ENCODE peak calls at places on chromosomes 16 and 17, in six cellular contexts. L, E, Z, R, Q and U are unnamed samples. For H4K20me1, the result is how much of the 10 kb centered on the place peaks cover.

GRCh38 chr17:64240741-64241347 is 22.2 kb downstream of the TEX2 start:
- DNase-seq in Z (peak), R (peak), Q (peak), L (peak), E (peak), U (no peak)

GRCh38 chr16:11432856-11433395 is 87.7 kb downstream of the RMI2 start:
- DNase-seq in R (no peak), L (no peak), E (no peak), Q (no peak), Z (no peak), U (no peak)

GRCh38 chr16:51243836-51244483 is 92.9 kb upstream of the SALL1 start:
- DNase-seq in Z (no peak), R (no peak), E (peak), L (peak), Q (peak), U (no peak)

GRCh38 chr16:67961551-67961957 is 6.9 kb downstream of the SLC12A4 start:
- DNase-seq in L (peak), Q (no peak), Z (no peak), R (no peak), E (no peak), U (no peak)

GRCh38 chr16:72085002-72085401 is 8.4 kb downstream of the TXNL4B start:
- DNase-seq in R (no peak), E (no peak), Z (no peak), Q (no peak), L (no peak), U (no peak)

GRCh38 chr16:64751906-64752305 is 370.0 kb downstream of the CDH11 start:
- DNase-seq in L (no peak), R (peak), Z (no peak), Q (no peak), E (peak), U (no peak)

GRCh38 chr17:17947966-17948365 is 24.2 kb downstream of the TOM1L2 start:
- DNase-seq in R (peak), L (peak), E (peak), Z (no peak), Q (no peak), U (no peak)

GRCh38 chr16:23420011-23420410 is 33.0 kb downstream of the COG7 start:
- DNase-seq in Q (no peak), R (no peak), Z (no peak), L (no peak), E (peak), U (no peak)

GRCh38 chr16:88508868-88509748 is 56.0 kb downstream of the ZFPM1 start:
- DNase-seq in E (no peak), Q (peak), Z (no peak), R (no peak), L (no peak), U (no peak)

GRCh38 chr16:57301126-57301817 is 16.8 kb upstream of the PLLP start:
- DNase-seq in Z (no peak), R (no peak), E (no peak), L (no peak), Q (no peak), U (peak)

GRCh38 chr16:51141541-51141940 is 9.5 kb downstream of the SALL1 start:
- DNase-seq in L (no peak), R (no peak), Q (no peak), Z (no peak), E (no peak), U (no peak)

GRCh38 chr17:20226814-20227482 is 217.8 kb downstream of the SPECC1 start:
- DNase-seq in R (peak), E (peak), L (peak), Z (peak), Q (peak), U (peak)

GRCh38 chr17:79668344-79669250 is 57.7 kb upstream of the RBFOX3 start:
- DNase-seq in L (no peak), R (no peak), Q (no peak), Z (no peak), E (no peak), U (no peak)

GRCh38 chr17:75571197-75571884 is 16.3 kb upstream of the MYO15B start:
- DNase-seq in E (peak), Z (no peak), L (no peak), Q (peak), R (no peak), U (no peak)

GRCh38 chr17:40173778-40174135 is 3.5 kb upstream of the RAPGEFL1 start:
- DNase-seq in Q (no peak), L (no peak), E (no peak), Z (no peak), R (no peak), U (no peak)

GRCh38 chr16:89036776-89037175 is 56.9 kb upstream of the ACSF3 start:
- DNase-seq in Q (no peak), Z (no peak), E (no peak), L (no peak), R (no peak), U (no peak)

GRCh38 chr17:61468263-61468907 is 16.2 kb downstream of the TBX4 start:
- DNase-seq in L (no peak), Q (no peak), E (peak), Z (no peak), R (no peak), U (no peak)

GRCh38 chr16:86975445-86975844 is 341.7 kb downstream of the C16orf95 start:
- DNase-seq in R (peak), Z (peak), E (peak), L (peak), Q (no peak), U (peak)

GRCh38 chr17:81440511-81441244 is 45.4 kb downstream of the BAHCC1 start:
- DNase-seq in L (no peak), Z (peak), Q (peak), R (peak), E (no peak), U (peak)

GRCh38 chr16:57797526-57798266 is 4.6 kb downstream of the KIFC3 start:
- DNase-seq in L (peak), E (no peak), R (no peak), Q (peak), Z (peak), U (peak)

GRCh38 chr16:5870886-5871715 is 773.5 kb upstream of the EEF2KMT start:
- DNase-seq in L (no peak), E (no peak), Q (no peak), Z (no peak), R (no peak), U (no peak)

GRCh38 chr16:87724490-87725291 is 41.1 kb downstream of the KLHDC4 start:
- DNase-seq in E (no peak), L (no peak), Q (no peak), Z (no peak), R (no peak), U (no peak)

GRCh38 chr16:79768594-79768993 is 168.1 kb upstream of the MAF start:
- DNase-seq in E (no peak), Z (peak), L (peak), Q (no peak), R (peak), U (no peak)

GRCh38 chr17:79919862-79920720 is 80.9 kb upstream of the CBX4 start:
- DNase-seq in R (no peak), Q (no peak), Z (no peak), E (no peak), L (no peak), U (no peak)

GRCh38 chr16:21957687-21958346 is 4.7 kb downstream of the UQCRC2 start:
- DNase-seq in L (no peak), Z (no peak), Q (no peak), R (no peak), E (no peak), U (no peak)

GRCh38 chr17:50027639-50028206 is 28.2 kb upstream of the ITGA3 start:
- DNase-seq in L (peak), R (peak), E (peak), Z (no peak), Q (peak), U (peak)

GRCh38 chr16:79367822-79368221 is 232.7 kb downstream of the MAF start:
- DNase-seq in L (no peak), E (no peak), Q (no peak), Z (no peak), R (no peak), U (no peak)

GRCh38 chr17:59838196-59838911 is 54.4 kb downstream of the TUBD1 start:
- DNase-seq in R (peak), Q (peak), L (no peak), E (no peak), Z (no peak), U (no peak)

GRCh38 chr17:42608692-42609181 is 437 bp downstream of the RETREG3 start:
- DNase-seq in Z (peak), E (no peak), L (no peak), Q (peak), R (peak), U (peak)

DNA sequence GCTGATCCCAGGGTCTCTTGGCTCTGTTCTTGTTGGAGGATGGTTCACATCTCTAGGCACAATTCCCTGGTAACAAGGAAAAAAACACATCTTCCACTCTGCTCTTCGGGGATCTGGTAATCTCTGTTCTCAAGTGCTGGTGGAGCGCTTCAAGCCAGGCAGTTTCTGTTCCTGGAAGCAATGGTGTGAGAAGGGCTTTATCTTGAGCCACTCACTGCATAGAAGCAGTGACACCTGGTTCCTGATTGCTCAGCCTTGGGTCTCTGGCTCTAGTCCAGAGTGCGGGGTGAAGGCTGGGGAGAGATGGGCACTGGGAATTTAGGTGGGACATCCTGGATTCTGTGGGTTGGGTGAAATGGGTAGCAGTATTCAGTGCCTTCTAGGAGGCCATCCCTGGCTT is 14.1 kb downstream of the AKAP1 start:
- DNase-seq in E (no peak), Q (no peak), L (no peak), Z (no peak), R (no peak), U (no peak)
- H4K20me1 ChIP-seq in E (under half), Q (half or more), L (under half), Z (under half), R (under half), U (under half)

GRCh38 chr16:84103678-84104077 is 13.1 kb downstream of the MBTPS1 start:
- DNase-seq in L (peak), R (peak), Q (no peak), E (no peak), Z (no peak), U (no peak)

GRCh38 chr16:84093879-84094270 is 22.9 kb downstream of the MBTPS1 start:
- DNase-seq in R (no peak), E (no peak), Q (no peak), Z (no peak), L (no peak), U (no peak)

GRCh38 chr16:84095466-84095865 is 21.3 kb downstream of the MBTPS1 start:
- DNase-seq in E (no peak), R (no peak), Z (no peak), L (no peak), Q (no peak), U (no peak)

GRCh38 chr16:84096447-84097005 is 20.2 kb downstream of the MBTPS1 start:
- DNase-seq in L (no peak), Z (no peak), R (no peak), Q (peak), E (no peak), U (no peak)

GRCh38 chr16:84098939-84099338 is 17.8 kb downstream of the MBTPS1 start:
- DNase-seq in Z (no peak), E (peak), Q (no peak), L (no peak), R (no peak), U (no peak)
- H4K20me1 ChIP-seq in Z (under half), E (under half), Q (under half), L (under half), R (under half), U (under half)

GRCh38 chr17:51427259-51428255 is 167.2 kb downstream of the UTP18 start:
- DNase-seq in E (no peak), L (no peak), Z (no peak), Q (no peak), R (no peak), U (no peak)
- H4K20me1 ChIP-seq in E (under half), L (under half), Z (under half), Q (under half), R (under half), U (under half)

DNA sequence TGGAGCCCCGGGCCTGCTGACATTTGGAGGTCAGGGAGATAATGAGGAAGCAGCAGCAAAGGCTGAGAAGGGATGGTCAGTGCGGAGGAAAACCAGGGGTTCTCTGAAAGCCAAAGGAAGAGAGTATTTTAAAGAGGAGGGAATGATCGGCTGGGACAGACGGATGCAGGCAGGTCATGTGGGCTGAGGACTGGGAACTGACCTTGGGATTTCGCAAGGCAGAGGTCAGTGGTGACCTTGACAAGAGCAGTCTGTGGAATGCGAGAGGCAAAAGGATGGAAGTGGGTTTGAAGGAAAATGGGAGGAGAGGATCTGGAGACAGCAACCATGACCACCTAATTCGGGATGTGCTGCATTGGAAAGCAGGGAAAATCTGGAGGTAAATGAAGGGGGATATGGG is 10.2 kb downstream of the EFTUD2 start:
- DNase-seq in E (no peak), Z (no peak), R (no peak), L (no peak), Q (no peak), U (no peak)
- H4K20me1 ChIP-seq in E (under half), Z (under half), R (under half), L (under half), Q (under half), U (half or more)